ENCODE peak calls at places on chromosomes 7 and 10, in four cellular contexts. U, N, C and L are unnamed samples.

GRCh38 chr10:71638577-71639411 is 80.8 kb downstream of the C10orf105 start:
- DNase-seq in U (no peak), N (no peak), C (no peak), L (no peak)

GRCh38 chr10:108787932-108788331 is 1135.4 kb downstream of the XPNPEP1 start:
- DNase-seq in U (no peak), N (no peak), C (no peak), L (no peak)

GRCh38 chr10:59434463-59435326 is 72.3 kb upstream of the FAM13C start:
- DNase-seq in U (no peak), N (no peak), C (no peak), L (no peak)

GRCh38 chr7:41367967-41368882 is 334.7 kb downstream of the INHBA start:
- DNase-seq in U (peak; percentile 42), N (no peak), C (no peak), L (no peak)

GRCh38 chr7:96996111-96996936 is 9.0 kb upstream of the DLX6 start:
- DNase-seq in U (no peak), N (no peak), C (no peak), L (no peak)

GRCh38 chr10:91479583-91479982 is 69.4 kb downstream of the HECTD2 start:
- DNase-seq in U (no peak), N (no peak), C (no peak), L (no peak)

GRCh38 chr10:47348138-47348651 is at the start of gene RBP3:
- DNase-seq in U (no peak), N (no peak), C (no peak), L (no peak)

GRCh38 chr7:91473619-91474018 is 209.4 kb downstream of the FZD1 start:
- DNase-seq in U (no peak), N (no peak), C (no peak), L (no peak)

GRCh38 chr10:95547791-95548435 is 13.3 kb downstream of the SORBS1 start:
- DNase-seq in U (no peak), N (no peak), C (no peak), L (no peak)

GRCh38 chr7:21076054-21076453 is 289.4 kb upstream of the SP8 start:
- DNase-seq in U (no peak), N (no peak), C (no peak), L (no peak)

GRCh38 chr10:44261710-44262455 is 123.0 kb downstream of the CXCL12 start:
- DNase-seq in U (no peak), N (no peak), C (peak; percentile 66), L (no peak)

GRCh38 chr7:29265208-29265923 is 70.8 kb downstream of the CHN2 start:
- DNase-seq in U (no peak), N (no peak), C (no peak), L (no peak)

GRCh38 chr10:120221873-120222485 is 235.0 kb upstream of the PLPP4 start:
- DNase-seq in U (no peak), N (no peak), C (no peak), L (no peak)

GRCh38 chr7:24979470-24979862 is 512 bp downstream of the OSBPL3 start:
- DNase-seq in U (peak; percentile 65), N (no peak), C (peak; percentile 26), L (peak; percentile 32)

GRCh38 chr10:102744374-102745051 is 765 bp downstream of the WBP1L start:
- DNase-seq in U (no peak), N (no peak), C (no peak), L (peak; percentile 47)

GRCh38 chr10:33249659-33250058 is 84.8 kb downstream of the NRP1 start:
- DNase-seq in U (peak; percentile 30), N (no peak), C (no peak), L (no peak)

GRCh38 chr10:33249137-33249536 is 85.3 kb downstream of the NRP1 start:
- DNase-seq in U (no peak), N (no peak), C (no peak), L (no peak)

GRCh38 chr10:33245343-33245742 is 89.1 kb downstream of the NRP1 start:
- DNase-seq in U (no peak), N (no peak), C (no peak), L (no peak)

GRCh38 chr10:33248638-33249037 is 85.8 kb downstream of the NRP1 start:
- DNase-seq in U (no peak), N (no peak), C (no peak), L (no peak)

GRCh38 chr10:33247221-33247907 is 87.1 kb downstream of the NRP1 start:
- DNase-seq in U (no peak), N (no peak), C (no peak), L (no peak)
- H3K36me3 ChIP-seq in U (peaks cover 92% of the 10 kb centered on the region), N (no peaks in the 10 kb centered on the region), C (no peaks in the 10 kb centered on the region), L (no peaks in the 10 kb centered on the region)

GRCh38 chr10:14884082-14884481 is 5.4 kb downstream of the SUV39H2 start:
- DNase-seq in U (no peak), N (no peak), C (no peak), L (no peak)

GRCh38 chr10:14891151-14891550 is 12.5 kb downstream of the SUV39H2 start:
- DNase-seq in U (no peak), N (no peak), C (no peak), L (no peak)

DNA sequence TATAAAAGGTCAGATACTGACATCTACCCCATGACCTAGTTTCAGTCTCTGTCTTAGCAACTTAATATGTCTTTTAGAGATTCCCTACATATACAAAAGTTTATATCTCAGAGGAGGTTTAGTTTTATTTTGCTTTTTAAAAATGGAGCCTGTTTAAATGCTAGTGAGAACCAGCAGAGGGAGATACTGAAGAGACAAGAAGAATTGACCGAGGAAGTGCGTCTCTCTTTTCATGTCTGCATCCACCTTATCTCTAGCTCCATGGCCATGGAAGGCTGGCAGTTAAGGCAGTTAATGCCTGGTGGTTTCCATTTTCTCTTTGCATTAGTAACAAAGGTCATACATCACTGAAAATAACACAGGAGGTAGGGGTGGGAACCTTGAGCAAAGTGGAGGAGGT is 10.7 kb downstream of the SUV39H2 start:
- DNase-seq in U (no peak), N (no peak), C (no peak), L (no peak)
- TF ChIP-seq CTCF in U (no peak), N (no peak), C (no peak), L (peak; percentile 38)

GRCh38 chr10:31929986-31930675 is 1.5 kb upstream of the ARHGAP12 start:
- DNase-seq in U (no peak), N (no peak), C (no peak), L (no peak)

GRCh38 chr10:31927597-31928530 is 767 bp downstream of the ARHGAP12 start:
- DNase-seq in U (peak; percentile 55), N (peak; percentile 35), C (peak; percentile 46), L (peak; percentile 54)

GRCh38 chr10:31928531-31929259 is at the start of gene ARHGAP12:
- DNase-seq in U (peak; percentile 93), N (peak; percentile 92), C (peak; percentile 89), L (peak; percentile 89)

GRCh38 chr10:31926765-31927596 is 1.6 kb downstream of the ARHGAP12 start:
- DNase-seq in U (no peak), N (no peak), C (no peak), L (no peak)

DNA sequence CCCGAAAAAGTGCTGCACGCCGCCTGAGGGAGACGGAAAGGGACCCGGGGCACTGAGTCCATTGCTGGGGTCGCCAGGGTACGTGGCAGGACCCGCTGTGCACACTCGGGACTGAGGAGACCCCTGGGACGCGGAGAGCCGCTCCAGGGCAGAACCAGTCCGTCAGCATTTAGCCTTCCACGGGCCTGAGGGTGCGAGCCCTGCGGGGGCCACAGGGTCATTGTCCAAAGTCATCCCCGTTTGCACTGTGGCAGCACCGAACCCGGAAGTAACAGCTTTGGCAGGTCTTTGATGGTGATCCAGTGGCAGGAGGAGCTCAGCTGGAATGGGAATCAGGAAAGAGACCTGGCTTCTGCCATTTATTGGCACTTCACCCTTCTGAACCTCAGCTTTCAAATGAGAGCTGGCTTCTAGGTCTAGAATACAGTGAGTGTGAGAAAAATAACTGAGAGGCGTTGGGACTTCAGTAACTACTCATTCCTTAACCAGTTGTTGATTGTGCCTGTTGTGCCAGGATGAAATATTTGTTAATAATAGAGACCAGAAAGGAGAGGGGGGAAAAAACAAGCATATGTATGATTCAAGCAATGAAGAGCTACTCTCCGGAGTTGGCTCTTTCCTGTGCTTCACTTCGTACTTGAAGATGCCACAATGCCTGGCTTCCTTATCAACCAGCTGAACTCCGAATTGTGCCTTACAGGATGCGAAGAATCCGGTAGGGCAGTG is 792 bp upstream of the ARHGAP12 start:
- DNase-seq in U (peak; percentile 53), N (peak; percentile 67), C (peak; percentile 55), L (peak; percentile 73)
- TF ChIP-seq POLR2A in U (no peak), N (no peak), C (no peak), L (no peak)

GRCh38 chr7:50348469-50349162 is 44.1 kb downstream of the IKZF1 start:
- DNase-seq in U (no peak), N (no peak), C (no peak), L (no peak)
- H3K36me3 ChIP-seq in U (no peaks in the 10 kb centered on the region), N (no peaks in the 10 kb centered on the region), C (no peaks in the 10 kb centered on the region), L (no peaks in the 10 kb centered on the region)

GRCh38 chr7:50713357-50713965 is 69.2 kb downstream of the GRB10 start:
- DNase-seq in U (no peak), N (no peak), C (no peak), L (no peak)

GRCh38 chr7:50714851-50715250 is 67.8 kb downstream of the GRB10 start:
- DNase-seq in U (no peak), N (no peak), C (no peak), L (no peak)

GRCh38 chr7:50710441-50711154 is 72.1 kb downstream of the GRB10 start:
- DNase-seq in U (no peak), N (no peak), C (no peak), L (no peak)

GRCh38 chr7:50711271-50712175 is 71.2 kb downstream of the GRB10 start:
- DNase-seq in U (peak; percentile 42), N (no peak), C (no peak), L (no peak)

DNA sequence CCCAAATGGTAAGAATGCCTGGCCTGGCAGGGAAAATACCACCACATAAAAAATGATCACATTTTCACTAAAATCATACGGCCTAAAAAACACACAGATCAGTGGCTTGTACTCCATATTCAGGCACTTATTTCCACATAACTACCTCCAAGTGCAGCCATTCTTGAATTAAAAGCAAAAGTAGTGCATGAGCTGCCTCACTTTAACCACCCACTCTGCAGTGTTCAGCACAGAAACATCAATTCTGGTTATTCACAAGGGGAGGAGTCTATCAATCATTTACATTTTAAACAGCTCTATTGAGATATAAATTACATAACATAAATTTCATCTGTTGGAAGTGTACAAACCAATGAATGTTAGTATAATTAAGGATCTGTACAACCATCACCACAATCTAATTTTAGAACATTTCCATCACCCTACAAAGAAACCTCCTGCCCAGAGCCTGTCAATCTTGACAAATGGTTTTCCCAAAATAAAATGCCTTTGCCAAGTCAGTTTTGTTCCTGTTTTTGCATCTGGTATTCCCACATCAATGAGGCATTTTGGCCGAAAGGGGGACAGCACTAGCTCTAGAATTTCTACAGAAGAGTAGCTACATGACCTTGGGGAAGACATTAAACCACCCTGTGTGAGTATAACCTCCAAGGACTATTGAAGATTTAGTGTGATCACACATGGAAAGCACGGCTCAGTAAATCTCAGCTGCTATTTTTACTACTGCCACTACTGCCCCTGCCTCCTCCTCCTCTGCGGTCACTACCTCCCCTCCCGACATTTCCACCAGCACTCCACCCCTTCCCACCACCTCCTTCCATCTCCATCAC is 70.0 kb downstream of the GRB10 start:
- DNase-seq in U (no peak), N (no peak), C (no peak), L (no peak)
- TF ChIP-seq CTCF in U (no peak), N (no peak), C (no peak), L (peak; percentile 9)

GRCh38 chr10:5841965-5842364 is 28.7 kb upstream of the GDI2 start:
- DNase-seq in U (no peak), N (no peak), C (no peak), L (no peak)

GRCh38 chr10:5843814-5844705 is 30.8 kb upstream of the GDI2 start:
- DNase-seq in U (no peak), N (no peak), C (no peak), L (no peak)

GRCh38 chr10:5835446-5836095 is 22.3 kb upstream of the GDI2 start:
- DNase-seq in U (no peak), N (no peak), C (no peak), L (no peak)

GRCh38 chr10:5840314-5841307 is 27.4 kb upstream of the GDI2 start:
- DNase-seq in U (peak; percentile 23), N (no peak), C (no peak), L (no peak)
- TF ChIP-seq POLR2A in U (no peak), N (no peak), C (no peak), L (no peak)